ENCODE peak calls at places on chromosomes 7 and 10, in seven cellular contexts. One of them, this sample, is unnamed. For H3K4me1, the result is how much of the 10 kb centered on the place peaks cover.

GRCh38 chr10:60937784-60938654 is 6.0 kb downstream of the RHOBTB1 start:
- DNase-seq in CD8-positive, alpha-beta T cell: no peak
- DNase-seq in SJSA1: no peak
- DNase-seq in A549: peak
- DNase-seq in Panc1: no peak
- DNase-seq in upper lobe of right lung: no peak
- DNase-seq in tibial artery: peak
- DNase-seq in this sample: no peak

GRCh38 chr7:132996581-132997242 is 85.2 kb downstream of the CHCHD3 start:
- DNase-seq in CD8-positive, alpha-beta T cell: no peak
- DNase-seq in SJSA1: no peak
- DNase-seq in A549: no peak
- DNase-seq in Panc1: no peak
- DNase-seq in upper lobe of right lung: no peak
- DNase-seq in tibial artery: no peak
- DNase-seq in this sample: no peak

GRCh38 chr7:144824360-144824759 is 11.5 kb downstream of the TPK1 start:
- DNase-seq in CD8-positive, alpha-beta T cell: no peak
- DNase-seq in SJSA1: no peak
- DNase-seq in A549: peak
- DNase-seq in Panc1: peak
- DNase-seq in upper lobe of right lung: no peak
- DNase-seq in tibial artery: no peak
- DNase-seq in this sample: peak

GRCh38 chr7:135800560-135800959 is 51.9 kb upstream of the FAM180A start:
- DNase-seq in CD8-positive, alpha-beta T cell: no peak
- DNase-seq in SJSA1: no peak
- DNase-seq in A549: no peak
- DNase-seq in Panc1: no peak
- DNase-seq in upper lobe of right lung: no peak
- DNase-seq in tibial artery: no peak
- DNase-seq in this sample: no peak

GRCh38 chr7:64558323-64558705 is 4.6 kb downstream of the ZNF680 start:
- DNase-seq in CD8-positive, alpha-beta T cell: no peak
- DNase-seq in SJSA1: no peak
- DNase-seq in A549: no peak
- DNase-seq in Panc1: no peak
- DNase-seq in upper lobe of right lung: no peak
- DNase-seq in tibial artery: no peak
- DNase-seq in this sample: no peak

GRCh38 chr7:140060243-140060630 is 2.5 kb downstream of the PARP12 start:
- DNase-seq in CD8-positive, alpha-beta T cell: no peak
- DNase-seq in SJSA1: peak
- DNase-seq in A549: no peak
- DNase-seq in Panc1: no peak
- DNase-seq in upper lobe of right lung: no peak
- DNase-seq in tibial artery: no peak
- DNase-seq in this sample: no peak

GRCh38 chr10:20017961-20018360 is 201.7 kb downstream of the PLXDC2 start:
- DNase-seq in CD8-positive, alpha-beta T cell: no peak
- DNase-seq in SJSA1: no peak
- DNase-seq in A549: no peak
- DNase-seq in Panc1: no peak
- DNase-seq in upper lobe of right lung: no peak
- DNase-seq in tibial artery: no peak
- DNase-seq in this sample: no peak

GRCh38 chr7:90625562-90625961 is 29.4 kb downstream of the CDK14 start:
- DNase-seq in CD8-positive, alpha-beta T cell: no peak
- DNase-seq in SJSA1: peak
- DNase-seq in A549: no peak
- DNase-seq in Panc1: no peak
- DNase-seq in upper lobe of right lung: no peak
- DNase-seq in tibial artery: no peak
- DNase-seq in this sample: peak

GRCh38 chr7:33554046-33554445 is 351.3 kb upstream of the BMPER start:
- DNase-seq in CD8-positive, alpha-beta T cell: no peak
- DNase-seq in SJSA1: no peak
- DNase-seq in A549: no peak
- DNase-seq in Panc1: no peak
- DNase-seq in upper lobe of right lung: no peak
- DNase-seq in tibial artery: no peak
- DNase-seq in this sample: no peak

GRCh38 chr10:71974489-71975011 is 10.4 kb downstream of the CHST3 start:
- DNase-seq in CD8-positive, alpha-beta T cell: no peak
- DNase-seq in SJSA1: no peak
- DNase-seq in A549: peak
- DNase-seq in Panc1: peak
- DNase-seq in upper lobe of right lung: no peak
- DNase-seq in tibial artery: peak
- DNase-seq in this sample: peak
- H3K4me1 ChIP-seq in CD8-positive, alpha-beta T cell: under half
- H3K4me1 ChIP-seq in SJSA1: half or more
- H3K4me1 ChIP-seq in A549: half or more
- H3K4me1 ChIP-seq in Panc1: half or more
- H3K4me1 ChIP-seq in upper lobe of right lung: under half
- H3K4me1 ChIP-seq in tibial artery: half or more
- H3K4me1 ChIP-seq in this sample: under half

GRCh38 chr7:20198295-20198694 is 18.9 kb downstream of the MACC1 start:
- DNase-seq in CD8-positive, alpha-beta T cell: no peak
- DNase-seq in SJSA1: no peak
- DNase-seq in A549: no peak
- DNase-seq in Panc1: no peak
- DNase-seq in upper lobe of right lung: no peak
- DNase-seq in tibial artery: no peak
- DNase-seq in this sample: no peak
- H3K4me1 ChIP-seq in CD8-positive, alpha-beta T cell: under half
- H3K4me1 ChIP-seq in SJSA1: under half
- H3K4me1 ChIP-seq in A549: under half
- H3K4me1 ChIP-seq in Panc1: under half
- H3K4me1 ChIP-seq in upper lobe of right lung: under half
- H3K4me1 ChIP-seq in tibial artery: under half
- H3K4me1 ChIP-seq in this sample: under half

GRCh38 chr10:72329290-72330058 is 25.2 kb downstream of the DNAJB12 start:
- DNase-seq in CD8-positive, alpha-beta T cell: no peak
- DNase-seq in SJSA1: no peak
- DNase-seq in A549: no peak
- DNase-seq in Panc1: no peak
- DNase-seq in upper lobe of right lung: peak
- DNase-seq in tibial artery: peak
- DNase-seq in this sample: no peak

GRCh38 chr10:72328045-72328828 is 26.5 kb downstream of the DNAJB12 start:
- DNase-seq in CD8-positive, alpha-beta T cell: no peak
- DNase-seq in SJSA1: peak
- DNase-seq in A549: peak
- DNase-seq in Panc1: peak
- DNase-seq in upper lobe of right lung: peak
- DNase-seq in tibial artery: peak
- DNase-seq in this sample: peak

GRCh38 chr10:72330059-72330426 is 24.7 kb downstream of the DNAJB12 start:
- DNase-seq in CD8-positive, alpha-beta T cell: no peak
- DNase-seq in SJSA1: no peak
- DNase-seq in A549: no peak
- DNase-seq in Panc1: no peak
- DNase-seq in upper lobe of right lung: no peak
- DNase-seq in tibial artery: no peak
- DNase-seq in this sample: no peak

GRCh38 chr10:72331575-72332422 is 22.9 kb downstream of the DNAJB12 start:
- DNase-seq in CD8-positive, alpha-beta T cell: peak
- DNase-seq in SJSA1: peak
- DNase-seq in A549: peak
- DNase-seq in Panc1: no peak
- DNase-seq in upper lobe of right lung: peak
- DNase-seq in tibial artery: peak
- DNase-seq in this sample: peak

DNA sequence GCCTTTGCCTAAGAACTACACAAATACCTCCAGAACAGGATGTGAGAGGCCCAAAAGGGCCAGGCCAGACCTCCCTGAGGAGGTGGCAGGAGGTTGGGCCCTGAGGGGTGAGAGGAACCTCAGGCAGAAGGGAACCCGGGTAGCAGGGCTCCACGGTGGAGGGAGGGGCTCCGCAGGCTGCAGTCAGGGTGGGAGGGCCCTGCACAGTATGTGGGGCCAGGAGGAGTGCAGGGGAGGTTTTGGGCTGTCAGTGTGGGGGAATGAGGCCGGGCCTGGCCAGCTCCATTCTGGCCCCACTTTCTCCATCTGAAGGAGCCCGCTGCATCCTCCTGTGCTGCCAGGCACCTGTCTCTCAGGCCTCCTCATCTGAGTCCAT is 25.9 kb downstream of the DNAJB12 start:
- DNase-seq in CD8-positive, alpha-beta T cell: no peak
- DNase-seq in SJSA1: no peak
- DNase-seq in A549: no peak
- DNase-seq in Panc1: no peak
- DNase-seq in upper lobe of right lung: no peak
- DNase-seq in tibial artery: no peak
- DNase-seq in this sample: peak
- H3K4me1 ChIP-seq in CD8-positive, alpha-beta T cell: half or more
- H3K4me1 ChIP-seq in SJSA1: under half
- H3K4me1 ChIP-seq in A549: half or more
- H3K4me1 ChIP-seq in Panc1: half or more
- H3K4me1 ChIP-seq in upper lobe of right lung: half or more
- H3K4me1 ChIP-seq in tibial artery: half or more
- H3K4me1 ChIP-seq in this sample: under half

GRCh38 chr10:21943633-21944265 is 59.8 kb downstream of the DNAJC1 start:
- DNase-seq in CD8-positive, alpha-beta T cell: no peak
- DNase-seq in SJSA1: no peak
- DNase-seq in A549: no peak
- DNase-seq in Panc1: no peak
- DNase-seq in upper lobe of right lung: no peak
- DNase-seq in tibial artery: no peak
- DNase-seq in this sample: no peak

GRCh38 chr10:21946946-21947345 is 56.6 kb downstream of the DNAJC1 start:
- DNase-seq in CD8-positive, alpha-beta T cell: no peak
- DNase-seq in SJSA1: no peak
- DNase-seq in A549: no peak
- DNase-seq in Panc1: no peak
- DNase-seq in upper lobe of right lung: no peak
- DNase-seq in tibial artery: no peak
- DNase-seq in this sample: no peak

GRCh38 chr10:21950566-21950965 is 53.0 kb downstream of the DNAJC1 start:
- DNase-seq in CD8-positive, alpha-beta T cell: no peak
- DNase-seq in SJSA1: no peak
- DNase-seq in A549: no peak
- DNase-seq in Panc1: no peak
- DNase-seq in upper lobe of right lung: no peak
- DNase-seq in tibial artery: no peak
- DNase-seq in this sample: no peak

DNA sequence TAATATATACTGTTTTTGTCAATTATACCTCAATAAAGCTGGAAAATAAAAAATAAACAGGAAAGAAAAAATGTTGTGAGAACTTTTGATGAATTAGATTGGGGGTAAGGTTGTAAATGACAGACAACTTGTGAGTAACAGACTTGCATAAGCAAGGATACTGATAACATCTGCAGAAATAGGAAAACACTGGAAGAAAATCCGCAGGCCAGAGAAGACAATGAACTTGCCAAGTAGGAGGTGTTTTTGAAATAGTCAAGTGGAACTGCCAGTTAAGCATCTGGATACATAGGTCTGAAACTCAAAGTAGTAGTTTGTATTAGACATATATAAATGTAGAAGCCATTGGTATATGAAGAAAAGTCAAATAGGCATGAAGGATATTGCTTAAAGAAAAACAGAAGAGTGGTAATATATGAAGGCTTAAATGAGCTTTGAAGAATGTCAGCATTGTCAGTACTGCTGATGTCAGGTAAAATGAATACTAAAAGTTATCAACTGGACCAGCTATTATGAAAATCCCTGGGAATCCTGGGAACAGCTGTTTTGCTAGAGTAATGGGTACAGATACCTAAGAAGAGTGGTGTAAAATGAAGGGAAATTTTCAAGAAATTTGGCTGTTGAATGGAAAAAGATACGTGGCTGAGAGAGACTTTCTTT is 58.7 kb downstream of the DNAJC1 start:
- DNase-seq in CD8-positive, alpha-beta T cell: no peak
- DNase-seq in SJSA1: no peak
- DNase-seq in A549: no peak
- DNase-seq in Panc1: no peak
- DNase-seq in upper lobe of right lung: no peak
- DNase-seq in tibial artery: no peak
- DNase-seq in this sample: no peak
- H3K4me1 ChIP-seq in CD8-positive, alpha-beta T cell: under half
- H3K4me1 ChIP-seq in SJSA1: under half
- H3K4me1 ChIP-seq in A549: under half
- H3K4me1 ChIP-seq in Panc1: under half
- H3K4me1 ChIP-seq in upper lobe of right lung: under half
- H3K4me1 ChIP-seq in tibial artery: under half
- H3K4me1 ChIP-seq in this sample: under half

GRCh38 chr10:62057359-62057758 is 155.9 kb downstream of the ARID5B start:
- DNase-seq in CD8-positive, alpha-beta T cell: no peak
- DNase-seq in SJSA1: no peak
- DNase-seq in A549: no peak
- DNase-seq in Panc1: no peak
- DNase-seq in upper lobe of right lung: no peak
- DNase-seq in tibial artery: no peak
- DNase-seq in this sample: no peak
- H3K4me1 ChIP-seq in CD8-positive, alpha-beta T cell: under half
- H3K4me1 ChIP-seq in SJSA1: under half
- H3K4me1 ChIP-seq in A549: under half
- H3K4me1 ChIP-seq in Panc1: under half
- H3K4me1 ChIP-seq in upper lobe of right lung: half or more
- H3K4me1 ChIP-seq in tibial artery: half or more
- H3K4me1 ChIP-seq in this sample: under half

GRCh38 chr10:14652067-14652466 is 122.6 kb downstream of the FAM107B start:
- DNase-seq in CD8-positive, alpha-beta T cell: no peak
- DNase-seq in SJSA1: no peak
- DNase-seq in A549: no peak
- DNase-seq in Panc1: no peak
- DNase-seq in upper lobe of right lung: no peak
- DNase-seq in tibial artery: no peak
- DNase-seq in this sample: no peak
- H3K4me1 ChIP-seq in CD8-positive, alpha-beta T cell: under half
- H3K4me1 ChIP-seq in SJSA1: under half
- H3K4me1 ChIP-seq in A549: half or more
- H3K4me1 ChIP-seq in Panc1: under half
- H3K4me1 ChIP-seq in upper lobe of right lung: under half
- H3K4me1 ChIP-seq in tibial artery: under half
- H3K4me1 ChIP-seq in this sample: under half

GRCh38 chr10:6929157-6929830 is 349.2 kb upstream of the PRKCQ start:
- DNase-seq in CD8-positive, alpha-beta T cell: no peak
- DNase-seq in SJSA1: no peak
- DNase-seq in A549: no peak
- DNase-seq in Panc1: no peak
- DNase-seq in upper lobe of right lung: no peak
- DNase-seq in tibial artery: no peak
- DNase-seq in this sample: no peak
- H3K4me1 ChIP-seq in CD8-positive, alpha-beta T cell: under half
- H3K4me1 ChIP-seq in SJSA1: under half
- H3K4me1 ChIP-seq in A549: under half
- H3K4me1 ChIP-seq in Panc1: under half
- H3K4me1 ChIP-seq in upper lobe of right lung: under half
- H3K4me1 ChIP-seq in tibial artery: under half
- H3K4me1 ChIP-seq in this sample: under half

DNA sequence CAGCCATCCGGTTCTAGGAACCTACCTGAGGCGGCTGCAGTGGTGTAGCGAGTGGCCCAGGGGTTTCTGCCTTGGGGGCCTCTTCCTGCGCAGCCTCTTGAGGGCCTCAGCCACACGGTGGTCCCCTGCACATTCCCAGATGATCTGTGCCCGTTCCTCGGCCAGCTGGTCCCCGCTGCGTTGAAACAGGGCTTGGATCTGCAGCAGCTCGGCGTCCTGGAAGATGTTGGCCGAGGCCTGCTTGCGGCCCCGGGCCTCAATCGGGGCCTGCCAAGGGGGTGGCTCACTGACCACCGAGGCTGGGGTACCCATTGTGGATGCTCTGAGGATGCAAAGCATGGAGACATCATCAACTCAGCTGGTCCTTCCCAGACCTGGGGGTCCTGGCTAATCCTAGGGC is 7.4 kb downstream of the AVPI1 start:
- DNase-seq in CD8-positive, alpha-beta T cell: no peak
- DNase-seq in SJSA1: no peak
- DNase-seq in A549: no peak
- DNase-seq in Panc1: no peak
- DNase-seq in upper lobe of right lung: no peak
- DNase-seq in tibial artery: no peak
- DNase-seq in this sample: no peak
- H3K4me1 ChIP-seq in CD8-positive, alpha-beta T cell: under half
- H3K4me1 ChIP-seq in SJSA1: under half
- H3K4me1 ChIP-seq in A549: under half
- H3K4me1 ChIP-seq in Panc1: under half
- H3K4me1 ChIP-seq in upper lobe of right lung: under half
- H3K4me1 ChIP-seq in tibial artery: under half
- H3K4me1 ChIP-seq in this sample: under half

This sample was measured in SJCRH30.